ENCODE peak calls at places on chromosomes 6 and 20, in ten cellular contexts. One of them, this sample, is unnamed.

GRCh38 chr6:45724511-45724910 is 291.1 kb downstream of the CLIC5 start:
- DNase-seq in heart left ventricle: no peak
- DNase-seq in A549: no peak
- DNase-seq in body of pancreas: no peak
- DNase-seq in thyroid gland: peak
- DNase-seq in GM12891: no peak
- DNase-seq in Peyer's patch: no peak
- DNase-seq in breast epithelium: no peak
- DNase-seq in IMR-90: peak
- DNase-seq in spleen: no peak
- DNase-seq in this sample: no peak

GRCh38 chr6:143060806-143061596 is at the start of gene AIG1:
- DNase-seq in heart left ventricle: peak
- DNase-seq in A549: no peak
- DNase-seq in body of pancreas: no peak
- DNase-seq in thyroid gland: peak
- DNase-seq in GM12891: no peak
- DNase-seq in Peyer's patch: peak
- DNase-seq in breast epithelium: peak
- DNase-seq in IMR-90: no peak
- DNase-seq in spleen: peak
- DNase-seq in this sample: peak

GRCh38 chr20:17543531-17543961 is 12.4 kb upstream of the BFSP1 start:
- DNase-seq in heart left ventricle: no peak
- DNase-seq in A549: no peak
- DNase-seq in body of pancreas: no peak
- DNase-seq in thyroid gland: no peak
- DNase-seq in GM12891: no peak
- DNase-seq in Peyer's patch: no peak
- DNase-seq in breast epithelium: no peak
- DNase-seq in IMR-90: peak
- DNase-seq in spleen: no peak
- DNase-seq in this sample: no peak

GRCh38 chr6:158514176-158514575 is 45.7 kb upstream of the TMEM181 start:
- DNase-seq in heart left ventricle: no peak
- DNase-seq in A549: no peak
- DNase-seq in body of pancreas: no peak
- DNase-seq in thyroid gland: no peak
- DNase-seq in GM12891: no peak
- DNase-seq in Peyer's patch: no peak
- DNase-seq in breast epithelium: no peak
- DNase-seq in IMR-90: no peak
- DNase-seq in spleen: no peak
- DNase-seq in this sample: no peak

GRCh38 chr20:62755817-62756724 is 40.2 kb upstream of the MRGBP start:
- DNase-seq in heart left ventricle: peak
- DNase-seq in A549: no peak
- DNase-seq in body of pancreas: peak
- DNase-seq in thyroid gland: no peak
- DNase-seq in GM12891: no peak
- DNase-seq in Peyer's patch: no peak
- DNase-seq in breast epithelium: no peak
- DNase-seq in IMR-90: no peak
- DNase-seq in spleen: peak
- DNase-seq in this sample: no peak

GRCh38 chr6:170225852-170226417 is 64.9 kb downstream of the DLL1 start:
- DNase-seq in heart left ventricle: peak
- DNase-seq in A549: no peak
- DNase-seq in body of pancreas: peak
- DNase-seq in thyroid gland: no peak
- DNase-seq in GM12891: no peak
- DNase-seq in Peyer's patch: no peak
- DNase-seq in breast epithelium: no peak
- DNase-seq in IMR-90: no peak
- DNase-seq in spleen: peak
- DNase-seq in this sample: peak

GRCh38 chr6:37960139-37960935 is 140.8 kb downstream of the ZFAND3 start:
- DNase-seq in heart left ventricle: no peak
- DNase-seq in A549: no peak
- DNase-seq in body of pancreas: no peak
- DNase-seq in thyroid gland: no peak
- DNase-seq in GM12891: no peak
- DNase-seq in Peyer's patch: no peak
- DNase-seq in breast epithelium: no peak
- DNase-seq in IMR-90: no peak
- DNase-seq in spleen: no peak
- DNase-seq in this sample: no peak

GRCh38 chr6:165834613-165835259 is 171.7 kb upstream of the PDE10A start:
- DNase-seq in heart left ventricle: peak
- DNase-seq in A549: peak
- DNase-seq in body of pancreas: peak
- DNase-seq in thyroid gland: peak
- DNase-seq in GM12891: no peak
- DNase-seq in Peyer's patch: peak
- DNase-seq in breast epithelium: peak
- DNase-seq in IMR-90: peak
- DNase-seq in spleen: no peak
- DNase-seq in this sample: peak

GRCh38 chr20:3409417-3409816 is 1.9 kb upstream of the DNAAF9 start:
- DNase-seq in heart left ventricle: no peak
- DNase-seq in A549: no peak
- DNase-seq in body of pancreas: no peak
- DNase-seq in thyroid gland: no peak
- DNase-seq in GM12891: no peak
- DNase-seq in Peyer's patch: no peak
- DNase-seq in breast epithelium: no peak
- DNase-seq in IMR-90: no peak
- DNase-seq in spleen: no peak
- DNase-seq in this sample: no peak

GRCh38 chr6:135129139-135129867 is 51.8 kb upstream of the MYB start:
- DNase-seq in heart left ventricle: no peak
- DNase-seq in A549: no peak
- DNase-seq in body of pancreas: no peak
- DNase-seq in thyroid gland: no peak
- DNase-seq in GM12891: no peak
- DNase-seq in Peyer's patch: no peak
- DNase-seq in breast epithelium: no peak
- DNase-seq in IMR-90: no peak
- DNase-seq in spleen: no peak
- DNase-seq in this sample: no peak

DNA sequence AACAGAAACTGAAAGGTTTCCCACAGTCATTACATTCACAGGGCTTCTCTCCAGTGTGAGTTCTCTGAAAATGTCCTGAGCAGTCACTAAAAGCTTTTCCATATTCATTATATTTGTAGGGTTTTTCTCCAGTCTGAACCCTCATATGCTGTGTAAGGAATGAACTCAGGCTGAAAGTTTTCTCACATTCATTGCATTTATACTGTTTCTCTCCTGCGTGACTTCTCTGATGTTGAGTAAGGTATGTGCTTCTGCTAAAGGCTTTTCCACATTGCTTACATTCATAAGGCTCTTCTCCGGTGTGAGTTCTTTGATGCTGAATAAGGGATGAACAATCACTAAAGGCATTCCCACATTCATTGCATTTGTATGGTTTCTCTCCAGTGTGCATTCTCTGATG is 29.8 kb upstream of the ZNF391 start:
- DNase-seq in heart left ventricle: no peak
- DNase-seq in A549: no peak
- DNase-seq in body of pancreas: no peak
- DNase-seq in thyroid gland: no peak
- DNase-seq in GM12891: no peak
- DNase-seq in Peyer's patch: no peak
- DNase-seq in breast epithelium: no peak
- DNase-seq in IMR-90: no peak
- DNase-seq in spleen: no peak
- DNase-seq in this sample: no peak
- TF ChIP-seq POLR2A in heart left ventricle: no peak
- TF ChIP-seq POLR2A in A549: no peak
- TF ChIP-seq POLR2A in body of pancreas: no peak
- TF ChIP-seq POLR2A in thyroid gland: no peak
- TF ChIP-seq POLR2A in GM12891: no peak
- TF ChIP-seq POLR2A in Peyer's patch: no peak
- TF ChIP-seq POLR2A in breast epithelium: no peak
- TF ChIP-seq POLR2A in IMR-90: no peak
- TF ChIP-seq POLR2A in spleen: no peak
- TF ChIP-seq POLR2A in this sample: no peak

GRCh38 chr20:49395183-49395582 is 87.3 kb downstream of the KCNB1 start:
- DNase-seq in heart left ventricle: no peak
- DNase-seq in A549: no peak
- DNase-seq in body of pancreas: peak
- DNase-seq in thyroid gland: no peak
- DNase-seq in GM12891: no peak
- DNase-seq in Peyer's patch: no peak
- DNase-seq in breast epithelium: no peak
- DNase-seq in IMR-90: no peak
- DNase-seq in spleen: no peak
- DNase-seq in this sample: peak
- TF ChIP-seq POLR2A in heart left ventricle: no peak
- TF ChIP-seq POLR2A in A549: no peak
- TF ChIP-seq POLR2A in body of pancreas: no peak
- TF ChIP-seq POLR2A in thyroid gland: no peak
- TF ChIP-seq POLR2A in GM12891: no peak
- TF ChIP-seq POLR2A in Peyer's patch: no peak
- TF ChIP-seq POLR2A in breast epithelium: no peak
- TF ChIP-seq POLR2A in IMR-90: no peak
- TF ChIP-seq POLR2A in spleen: no peak
- TF ChIP-seq POLR2A in this sample: no peak

GRCh38 chr20:48722737-48723191 is 105.0 kb downstream of the PREX1 start:
- DNase-seq in heart left ventricle: no peak
- DNase-seq in A549: peak
- DNase-seq in body of pancreas: peak
- DNase-seq in thyroid gland: peak
- DNase-seq in GM12891: no peak
- DNase-seq in Peyer's patch: no peak
- DNase-seq in breast epithelium: no peak
- DNase-seq in IMR-90: no peak
- DNase-seq in spleen: peak
- DNase-seq in this sample: no peak

GRCh38 chr20:48723308-48724264 is 104.2 kb downstream of the PREX1 start:
- DNase-seq in heart left ventricle: no peak
- DNase-seq in A549: no peak
- DNase-seq in body of pancreas: peak
- DNase-seq in thyroid gland: peak
- DNase-seq in GM12891: no peak
- DNase-seq in Peyer's patch: no peak
- DNase-seq in breast epithelium: no peak
- DNase-seq in IMR-90: no peak
- DNase-seq in spleen: peak
- DNase-seq in this sample: no peak

GRCh38 chr20:48725589-48725991 is 102.2 kb downstream of the PREX1 start:
- DNase-seq in heart left ventricle: no peak
- DNase-seq in A549: peak
- DNase-seq in body of pancreas: no peak
- DNase-seq in thyroid gland: no peak
- DNase-seq in GM12891: no peak
- DNase-seq in Peyer's patch: no peak
- DNase-seq in breast epithelium: no peak
- DNase-seq in IMR-90: peak
- DNase-seq in spleen: no peak
- DNase-seq in this sample: no peak

GRCh38 chr20:48727226-48727625 is 100.6 kb downstream of the PREX1 start:
- DNase-seq in heart left ventricle: no peak
- DNase-seq in A549: no peak
- DNase-seq in body of pancreas: no peak
- DNase-seq in thyroid gland: no peak
- DNase-seq in GM12891: no peak
- DNase-seq in Peyer's patch: no peak
- DNase-seq in breast epithelium: no peak
- DNase-seq in IMR-90: no peak
- DNase-seq in spleen: no peak
- DNase-seq in this sample: no peak

DNA sequence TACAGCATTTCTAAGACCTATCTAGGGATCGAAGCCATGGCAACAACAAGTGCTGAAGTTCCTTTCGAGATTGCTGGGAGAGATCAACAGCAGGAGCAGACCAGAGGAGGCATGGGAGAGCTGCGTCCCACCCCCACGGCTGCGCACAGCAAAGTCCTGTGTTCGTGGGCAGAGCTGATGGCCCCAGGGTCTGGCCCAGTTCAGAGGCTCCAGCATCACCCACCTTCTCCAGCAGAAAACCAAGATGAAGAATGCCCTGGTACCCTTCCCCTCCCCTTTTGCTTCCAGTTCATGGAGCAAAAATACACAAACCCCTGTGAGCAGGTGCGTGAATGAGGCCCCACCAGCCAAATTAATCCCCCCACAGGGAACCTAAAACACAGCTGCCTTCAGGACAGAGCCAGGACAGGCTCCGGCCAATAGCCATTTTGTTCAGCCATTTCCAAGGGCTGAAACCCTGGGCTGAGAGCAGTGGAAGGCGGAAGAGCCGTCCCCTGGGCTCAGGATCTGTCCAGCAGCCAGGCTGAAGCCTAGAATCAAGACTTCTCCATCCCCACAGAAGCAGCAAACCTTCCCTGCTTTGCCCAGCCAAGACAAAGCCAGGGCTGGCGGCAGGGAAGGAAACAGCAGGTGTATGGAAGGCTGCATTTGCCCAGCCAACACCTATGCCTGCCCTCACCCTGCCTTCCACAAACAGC is 102.8 kb downstream of the PREX1 start:
- DNase-seq in heart left ventricle: no peak
- DNase-seq in A549: no peak
- DNase-seq in body of pancreas: no peak
- DNase-seq in thyroid gland: no peak
- DNase-seq in GM12891: no peak
- DNase-seq in Peyer's patch: no peak
- DNase-seq in breast epithelium: no peak
- DNase-seq in IMR-90: no peak
- DNase-seq in spleen: peak
- DNase-seq in this sample: no peak
- TF ChIP-seq POLR2A in heart left ventricle: no peak
- TF ChIP-seq POLR2A in A549: no peak
- TF ChIP-seq POLR2A in body of pancreas: no peak
- TF ChIP-seq POLR2A in thyroid gland: no peak
- TF ChIP-seq POLR2A in GM12891: no peak
- TF ChIP-seq POLR2A in Peyer's patch: no peak
- TF ChIP-seq POLR2A in breast epithelium: no peak
- TF ChIP-seq POLR2A in IMR-90: no peak
- TF ChIP-seq POLR2A in spleen: no peak
- TF ChIP-seq POLR2A in this sample: no peak

DNA sequence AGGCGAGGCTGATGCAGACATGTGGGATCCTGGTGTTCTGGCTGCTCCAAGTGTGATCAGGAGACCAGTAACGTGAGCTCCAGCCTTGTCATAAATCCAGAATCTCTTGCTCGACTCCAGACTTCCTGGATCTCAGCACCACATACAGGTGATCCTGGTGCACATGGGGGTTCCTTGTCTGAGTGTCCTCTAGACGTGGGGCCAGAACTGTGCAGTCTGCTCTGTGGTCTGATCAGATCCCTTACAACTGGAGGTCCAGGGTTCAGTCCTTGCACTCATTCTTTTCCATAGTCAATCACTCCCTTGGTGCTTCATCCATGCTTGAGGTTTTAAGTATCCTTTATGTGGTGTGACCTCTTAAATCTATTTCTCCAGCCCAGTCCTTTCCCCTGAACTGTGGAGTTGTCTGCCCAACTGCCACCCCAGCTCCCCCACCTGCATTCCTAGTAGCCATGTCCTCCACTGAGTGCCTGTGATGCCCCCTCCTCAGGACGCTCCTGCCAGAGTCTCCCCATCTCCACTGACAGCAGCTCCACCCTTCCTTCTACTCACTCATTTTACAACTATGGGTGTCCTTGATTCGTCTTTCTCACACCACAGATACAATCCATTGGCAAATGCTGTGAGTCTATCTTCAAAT is 5.1 kb downstream of the HLA-C start:
- DNase-seq in heart left ventricle: no peak
- DNase-seq in A549: no peak
- DNase-seq in body of pancreas: no peak
- DNase-seq in thyroid gland: no peak
- DNase-seq in GM12891: no peak
- DNase-seq in Peyer's patch: no peak
- DNase-seq in breast epithelium: no peak
- DNase-seq in IMR-90: no peak
- DNase-seq in spleen: no peak
- DNase-seq in this sample: no peak
- TF ChIP-seq POLR2A in heart left ventricle: no peak
- TF ChIP-seq POLR2A in A549: no peak
- TF ChIP-seq POLR2A in body of pancreas: no peak
- TF ChIP-seq POLR2A in thyroid gland: no peak
- TF ChIP-seq POLR2A in GM12891: no peak
- TF ChIP-seq POLR2A in Peyer's patch: no peak
- TF ChIP-seq POLR2A in breast epithelium: no peak
- TF ChIP-seq POLR2A in IMR-90: no peak
- TF ChIP-seq POLR2A in spleen: no peak
- TF ChIP-seq POLR2A in this sample: no peak